ENCODE peak calls at places on chromosomes 16 and 17, in seven cellular contexts. Y, W, O, J, T, M and H are unnamed samples.

GRCh38 chr16:14628806-14629611 is 1.1 kb downstream of the PARN start:
- DNase-seq in T (no peak), Y (no peak), J (no peak), O (peak), M (no peak), W (no peak), H (peak)

GRCh38 chr17:63423251-63423950 is 22.7 kb downstream of the CYB561 start:
- DNase-seq in W (no peak), J (no peak), Y (no peak), T (no peak), O (no peak), M (no peak), H (no peak)

GRCh38 chr17:42675984-42676423 is 790 bp downstream of the PLEKHH3 start:
- DNase-seq in Y (no peak), T (peak), J (peak), W (peak), M (peak), O (peak), H (peak)

GRCh38 chr16:72094266-72094610 is 591 bp downstream of the DHX38 start:
- DNase-seq in Y (no peak), W (no peak), T (no peak), O (peak), J (no peak), M (no peak), H (peak)

GRCh38 chr17:5011928-5012327 is 14.2 kb downstream of the KIF1C start:
- DNase-seq in M (peak), O (no peak), J (no peak), Y (no peak), T (no peak), W (no peak), H (peak)

GRCh38 chr17:17896746-17897145 is 60.0 kb upstream of the SREBF1 start:
- DNase-seq in O (no peak), M (no peak), Y (no peak), J (no peak), T (no peak), W (no peak), H (no peak)

GRCh38 chr16:27677300-27677699 is 127.4 kb downstream of the KATNIP start:
- DNase-seq in Y (no peak), M (no peak), J (no peak), O (no peak), T (no peak), W (no peak), H (peak)

GRCh38 chr17:77724876-77725615 is 233.5 kb upstream of the TNRC6C start:
- DNase-seq in J (peak), M (no peak), Y (no peak), W (no peak), T (peak), O (peak), H (no peak)

GRCh38 chr17:35082073-35082657 is 18.7 kb upstream of the RFFL start:
- DNase-seq in J (no peak), M (peak), O (peak), T (no peak), W (no peak), Y (peak), H (peak)

GRCh38 chr17:51229889-51230288 is 30.0 kb downstream of the MBTD1 start:
- DNase-seq in M (no peak), O (no peak), J (no peak), Y (no peak), W (no peak), T (no peak), H (no peak)

GRCh38 chr16:29198731-29199521 is 207.6 kb downstream of the NPIPB11 start:
- DNase-seq in W (peak), Y (no peak), O (no peak), M (no peak), T (peak), J (no peak), H (peak)

GRCh38 chr17:20206068-20206467 is 196.9 kb downstream of the SPECC1 start:
- DNase-seq in M (no peak), O (no peak), Y (no peak), T (no peak), W (no peak), J (no peak), H (no peak)

GRCh38 chr16:65142276-65142675 is 20.4 kb upstream of the CDH11 start:
- DNase-seq in J (no peak), Y (no peak), M (no peak), T (no peak), W (no peak), O (no peak), H (peak)

GRCh38 chr16:89133457-89134127 is 38.0 kb upstream of the CDH15 start:
- DNase-seq in T (no peak), Y (no peak), O (no peak), J (no peak), M (no peak), W (peak), H (no peak)

GRCh38 chr16:9139965-9140364 is 48.5 kb downstream of the HAPSTR1 start:
- DNase-seq in W (no peak), T (no peak), Y (no peak), O (peak), M (no peak), J (no peak), H (peak)

GRCh38 chr16:70738083-70738977 is 52.5 kb upstream of the MTSS2 start:
- DNase-seq in O (peak), M (peak), Y (no peak), T (peak), J (no peak), W (peak), H (peak)

GRCh38 chr16:4115209-4115940 is 867 bp downstream of the ADCY9 start:
- DNase-seq in Y (no peak), J (peak), O (no peak), M (peak), T (peak), W (peak), H (peak)

GRCh38 chr16:46947900-46948547 is 25.4 kb downstream of the DNAJA2 start:
- DNase-seq in J (peak), Y (no peak), W (no peak), M (peak), T (no peak), O (peak), H (peak)

GRCh38 chr17:42697108-42697811 is 14.9 kb downstream of the CNTNAP1 start:
- DNase-seq in J (no peak), Y (no peak), O (no peak), M (no peak), W (peak), T (no peak), H (no peak)

GRCh38 chr16:3118204-3118790 is 5.9 kb downstream of the ZNF205 start:
- DNase-seq in W (no peak), J (no peak), Y (no peak), M (no peak), T (no peak), O (no peak), H (no peak)

GRCh38 chr17:51152766-51153209 is 571 bp upstream of the NME1 start:
- DNase-seq in O (no peak), Y (no peak), W (no peak), T (no peak), M (no peak), J (peak), H (no peak)

DNA sequence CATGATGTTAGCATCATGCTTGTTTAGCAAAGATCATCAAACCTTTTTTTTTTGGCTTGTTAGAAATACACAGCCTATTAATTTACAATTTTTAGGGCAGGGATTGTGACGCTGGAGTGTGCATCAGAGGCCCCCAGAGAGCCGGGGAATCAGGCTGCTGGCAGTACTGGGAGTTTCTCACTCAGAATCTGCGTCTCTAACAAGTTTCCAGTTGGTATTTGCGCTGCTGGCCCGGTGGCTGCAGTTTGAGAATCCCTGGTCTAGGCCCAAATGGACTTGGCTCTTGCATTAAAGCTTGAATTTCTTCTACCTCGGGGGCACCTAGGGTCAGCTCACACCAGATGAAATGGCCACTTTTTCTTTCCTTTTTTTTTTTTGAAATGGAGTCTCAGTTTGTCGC is 150.9 kb upstream of the CIBAR2 start:
- DNase-seq in T (no peak), W (no peak), O (no peak), J (no peak), M (no peak), Y (no peak), H (no peak)
- H3K4me3 ChIP-seq in T (no peak), W (no peak), O (no peak), J (no peak), M (no peak), Y (no peak), H (no peak)

GRCh38 chr17:32297424-32297823 is 31.8 kb downstream of the RHBDL3 start:
- DNase-seq in O (no peak), M (no peak), Y (no peak), J (no peak), T (no peak), W (no peak), H (no peak)

GRCh38 chr17:32297860-32298259 is 32.2 kb downstream of the RHBDL3 start:
- DNase-seq in Y (no peak), O (no peak), T (no peak), M (no peak), J (no peak), W (no peak), H (no peak)

GRCh38 chr17:32298298-32298697 is 32.7 kb downstream of the RHBDL3 start:
- DNase-seq in O (no peak), T (no peak), W (no peak), Y (no peak), J (no peak), M (peak), H (no peak)

GRCh38 chr17:32299579-32300158 is 34.0 kb downstream of the RHBDL3 start:
- DNase-seq in T (no peak), W (no peak), M (no peak), O (no peak), Y (no peak), J (no peak), H (no peak)

GRCh38 chr17:32298721-32299578 is 33.3 kb downstream of the RHBDL3 start:
- DNase-seq in W (no peak), Y (no peak), M (no peak), O (no peak), J (no peak), T (no peak), H (no peak)
- TF ChIP-seq CTCF in W (no peak), Y (no peak), M (no peak), O (no peak), J (no peak), T (no peak), H (no peak)

DNA sequence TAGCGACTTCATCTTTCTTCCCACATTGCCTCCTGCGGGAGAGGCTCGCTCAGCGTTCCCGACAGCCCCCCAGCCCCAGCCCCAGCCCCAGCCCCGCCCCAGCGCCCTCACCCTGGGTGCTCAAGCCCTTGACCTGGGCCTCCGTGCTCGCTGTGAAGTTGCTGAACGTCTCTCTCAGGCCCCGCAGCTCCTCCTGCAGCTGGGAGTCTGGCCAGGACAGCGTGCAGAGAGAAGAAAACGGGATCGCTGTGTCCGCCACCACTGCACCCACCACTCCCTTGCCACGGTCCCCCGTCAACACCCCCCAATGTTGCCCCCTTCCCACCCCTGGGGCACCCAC is 2.3 kb downstream of the ASGR1 start:
- DNase-seq in M (no peak), O (no peak), J (peak), Y (no peak), T (no peak), W (no peak), H (no peak)
- H3K4me3 ChIP-seq in M (peak), O (no peak), J (no peak), Y (peak), T (peak), W (no peak), H (no peak)

GRCh38 chr17:14298221-14298994 is 2.5 kb upstream of the HS3ST3B1 start:
- DNase-seq in W (no peak), T (no peak), J (no peak), O (no peak), M (no peak), Y (no peak), H (peak)

GRCh38 chr17:14295676-14296075 is 5.2 kb upstream of the HS3ST3B1 start:
- DNase-seq in T (no peak), Y (no peak), O (no peak), W (no peak), M (no peak), J (no peak), H (no peak)

GRCh38 chr17:14296511-14296910 is 4.4 kb upstream of the HS3ST3B1 start:
- DNase-seq in J (no peak), Y (no peak), O (no peak), T (no peak), M (no peak), W (no peak), H (no peak)

GRCh38 chr17:14299261-14300093 is 1.4 kb upstream of the HS3ST3B1 start:
- DNase-seq in W (peak), T (peak), M (peak), O (no peak), Y (no peak), J (peak), H (peak)

GRCh38 chr17:14297161-14297851 is 3.6 kb upstream of the HS3ST3B1 start:
- DNase-seq in Y (no peak), J (no peak), T (no peak), M (peak), O (no peak), W (peak), H (peak)
- TF ChIP-seq CTCF in Y (peak), J (no peak), T (no peak), M (peak), O (no peak), W (no peak), H (peak)

GRCh38 chr17:48554412-48555090 is 9.6 kb upstream of the HOXB2 start:
- DNase-seq in M (no peak), J (no peak), Y (no peak), T (no peak), W (no peak), O (no peak), H (peak)
- H3K4me3 ChIP-seq in M (no peak), J (no peak), Y (no peak), T (peak), W (no peak), O (no peak), H (peak)

GRCh38 chr17:67137860-67138259 is 93.5 kb downstream of the CACNG1 start:
- DNase-seq in J (no peak), Y (no peak), W (no peak), M (no peak), O (no peak), T (no peak), H (no peak)
- TF ChIP-seq CTCF in J (no peak), Y (no peak), W (no peak), M (no peak), O (no peak), T (no peak), H (no peak)

GRCh38 chr17:57989011-57989345 is 924 bp upstream of the VEZF1 start:
- DNase-seq in Y (no peak), O (no peak), M (peak), T (peak), J (peak), W (peak), H (no peak)

GRCh38 chr17:57987582-57988300 is at the start of gene VEZF1:
- DNase-seq in Y (no peak), M (peak), T (peak), O (peak), J (peak), W (peak), H (peak)

GRCh38 chr17:57991537-57991936 is 3.5 kb upstream of the VEZF1 start:
- DNase-seq in T (no peak), O (no peak), Y (no peak), J (no peak), W (no peak), M (no peak), H (no peak)

GRCh38 chr17:57988301-57989010 is 402 bp upstream of the VEZF1 start:
- DNase-seq in O (peak), M (peak), J (peak), Y (no peak), T (peak), W (peak), H (peak)

DNA sequence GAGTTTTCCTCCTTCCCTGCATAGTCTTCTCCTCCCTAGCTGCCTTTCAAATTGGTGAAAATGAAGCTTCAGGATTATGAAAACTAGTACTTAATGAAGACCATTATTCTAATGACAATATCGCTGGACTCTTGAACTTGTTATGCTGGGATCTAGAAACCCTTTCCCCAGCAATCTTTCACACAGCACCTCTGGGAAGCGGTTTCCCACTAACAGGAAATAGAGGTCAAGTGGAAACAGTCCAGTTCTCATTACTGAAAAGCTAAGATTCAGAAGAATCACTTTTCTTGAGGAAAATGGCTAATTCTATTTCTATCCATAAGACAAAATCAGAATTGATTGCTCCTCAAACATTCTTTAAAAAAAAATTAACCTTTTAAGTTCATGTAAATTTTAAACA is 2.0 kb upstream of the VEZF1 start:
- DNase-seq in Y (no peak), J (no peak), O (no peak), T (no peak), W (no peak), M (no peak), H (no peak)
- H3K4me3 ChIP-seq in Y (no peak), J (no peak), O (no peak), T (no peak), W (no peak), M (no peak), H (no peak)